ENCODE peak calls at places on chromosomes 7 and 10, in four cellular contexts. U is H9, O is Peyer's patch, W is fibroblast of lung. V is an unnamed sample. For H3K4me1, the result is how much of the 10 kb centered on the place peaks cover.

GRCh38 chr10:76717141-76717540 is 920.5 kb downstream of the KCNMA1 start:
- DNase-seq in W (peak), O (no peak), U (no peak), V (no peak)

GRCh38 chr7:158698657-158699195 is 5.9 kb downstream of the NCAPG2 start:
- DNase-seq in W (no peak), O (no peak), U (no peak), V (no peak)

GRCh38 chr7:108122181-108122580 is 8.0 kb downstream of the LAMB4 start:
- DNase-seq in O (no peak), U (no peak), W (no peak), V (no peak)

GRCh38 chr10:103580422-103580821 is 86.9 kb downstream of the NEURL1 start:
- DNase-seq in O (no peak), W (no peak), U (no peak), V (no peak)

GRCh38 chr10:79488870-79489269 is 23.5 kb upstream of the EIF5AL1 start:
- DNase-seq in W (no peak), O (no peak), U (peak), V (no peak)

GRCh38 chr7:35519971-35520809 is 174.7 kb downstream of the HERPUD2 start:
- DNase-seq in W (peak), O (peak), U (peak), V (peak)

GRCh38 chr10:12533151-12533550 is 183.8 kb downstream of the CAMK1D start:
- DNase-seq in O (no peak), W (peak), U (no peak), V (no peak)

GRCh38 chr7:13731643-13732042 is 257.8 kb downstream of the ETV1 start:
- DNase-seq in U (no peak), W (peak), O (no peak), V (no peak)

GRCh38 chr10:132654121-132654571 is 116.6 kb downstream of the INPP5A start:
- DNase-seq in U (no peak), W (no peak), O (no peak), V (no peak)

GRCh38 chr10:77643795-77644468 is 6.3 kb upstream of the KCNMA1 start:
- DNase-seq in W (peak), O (peak), U (peak), V (peak)

GRCh38 chr10:7233259-7233991 is 177.4 kb downstream of the SFMBT2 start:
- DNase-seq in O (no peak), W (no peak), U (no peak), V (no peak)

GRCh38 chr7:7489546-7489945 is 46.1 kb downstream of the COL28A1 start:
- DNase-seq in O (no peak), W (no peak), U (no peak), V (no peak)

GRCh38 chr10:76902949-76903348 is 734.7 kb downstream of the KCNMA1 start:
- DNase-seq in U (peak), O (no peak), W (no peak), V (no peak)

GRCh38 chr7:117731455-117731854 is 141.8 kb downstream of the CTTNBP2 start:
- DNase-seq in W (no peak), U (no peak), O (no peak), V (no peak)

GRCh38 chr10:48523820-48524758 is 80.8 kb downstream of the ARHGAP22 start:
- DNase-seq in W (no peak), U (peak), O (no peak), V (no peak)

DNA sequence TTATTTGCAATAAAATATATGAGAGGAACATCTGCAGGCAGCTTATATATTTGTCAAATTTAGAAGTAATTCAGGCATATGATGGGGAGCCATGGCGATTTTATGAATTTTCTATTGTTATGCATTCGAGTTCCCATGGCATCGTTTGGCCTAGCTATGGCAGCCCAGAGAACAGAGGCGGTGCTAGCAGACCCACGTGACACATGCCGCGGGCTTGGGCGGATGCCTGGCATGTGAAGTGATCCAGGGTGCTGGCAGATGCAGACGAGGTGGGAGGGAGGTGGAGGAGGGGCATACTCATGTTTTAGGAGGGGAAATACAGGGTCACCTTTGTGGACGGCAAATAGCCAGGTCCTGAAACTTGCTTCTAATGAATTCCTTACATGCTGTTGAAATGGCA is 560.0 kb upstream of the GALNT17 start:
- DNase-seq in U (no peak), W (no peak), O (no peak), V (no peak)
- H3K4me1 ChIP-seq in U (under half), W (under half), O (under half), V (under half)

GRCh38 chr10:71213127-71213616 is 802 bp downstream of the UNC5B start:
- DNase-seq in U (peak), W (peak), O (peak), V (no peak)
- H3K27ac ChIP-seq in U (no peak), W (peak), O (peak), V (no peak)

DNA sequence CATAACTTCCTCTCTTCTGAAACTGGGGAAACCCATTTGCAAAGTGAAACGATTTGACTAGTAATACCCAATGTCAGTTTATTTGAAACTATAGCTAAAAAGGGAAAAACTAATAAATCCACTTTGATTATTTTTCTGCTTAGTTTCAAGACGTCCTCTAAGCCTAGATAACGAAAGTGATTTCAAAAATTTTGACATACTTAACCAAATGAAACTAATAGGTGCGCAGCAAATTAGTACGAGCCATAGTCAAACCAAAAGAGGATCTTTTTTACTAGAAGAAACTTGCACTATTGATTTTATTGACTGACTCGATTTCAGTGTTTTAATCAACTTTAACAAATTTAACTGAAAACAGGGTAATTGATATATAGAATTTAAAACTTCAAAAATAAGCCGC is 9.9 kb upstream of the SP8 start:
- DNase-seq in U (no peak), W (no peak), O (no peak), V (no peak)
- H3K4me1 ChIP-seq in U (under half), W (under half), O (under half), V (under half)

DNA sequence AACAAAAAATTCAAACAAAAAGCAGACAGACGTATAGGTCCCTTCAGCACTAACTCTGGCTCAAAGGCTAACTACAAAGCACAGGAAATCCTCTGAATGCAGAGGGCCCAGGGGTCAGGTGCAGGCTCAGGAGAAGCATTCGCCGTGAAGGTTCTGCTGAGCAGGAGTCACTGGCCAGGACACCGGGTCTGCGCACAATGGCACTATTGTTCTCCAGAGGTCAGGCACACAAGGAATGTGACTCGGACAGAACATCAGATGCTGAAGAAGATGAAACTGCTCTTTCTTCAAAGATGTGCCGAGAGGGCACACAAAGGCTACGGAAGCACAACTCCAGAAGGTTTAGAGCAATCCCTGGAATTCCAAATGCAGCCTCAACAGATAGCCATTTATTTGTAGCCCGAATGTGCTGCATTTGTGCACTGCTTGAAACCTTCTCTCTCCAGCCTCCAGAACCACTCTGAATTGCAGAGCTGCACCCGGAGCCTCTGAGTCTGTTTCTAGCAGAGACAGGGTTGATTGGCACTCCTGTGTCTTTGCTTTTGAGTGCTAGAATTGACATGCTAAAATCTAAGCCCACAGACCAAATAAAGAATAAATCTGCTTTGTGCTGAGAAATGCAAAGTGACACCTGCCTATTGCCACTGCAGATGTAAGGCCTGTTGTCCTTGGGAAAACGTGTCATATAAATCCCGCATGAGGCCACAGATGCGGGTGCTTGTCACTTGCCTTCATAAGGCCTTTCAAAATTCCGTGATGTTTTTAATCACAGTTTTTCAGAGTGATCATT is 85.4 kb upstream of the AFAP1L2 start:
- DNase-seq in W (peak), U (peak), O (no peak), V (no peak)
- H3K27ac ChIP-seq in W (no peak), U (no peak), O (no peak), V (no peak)

DNA sequence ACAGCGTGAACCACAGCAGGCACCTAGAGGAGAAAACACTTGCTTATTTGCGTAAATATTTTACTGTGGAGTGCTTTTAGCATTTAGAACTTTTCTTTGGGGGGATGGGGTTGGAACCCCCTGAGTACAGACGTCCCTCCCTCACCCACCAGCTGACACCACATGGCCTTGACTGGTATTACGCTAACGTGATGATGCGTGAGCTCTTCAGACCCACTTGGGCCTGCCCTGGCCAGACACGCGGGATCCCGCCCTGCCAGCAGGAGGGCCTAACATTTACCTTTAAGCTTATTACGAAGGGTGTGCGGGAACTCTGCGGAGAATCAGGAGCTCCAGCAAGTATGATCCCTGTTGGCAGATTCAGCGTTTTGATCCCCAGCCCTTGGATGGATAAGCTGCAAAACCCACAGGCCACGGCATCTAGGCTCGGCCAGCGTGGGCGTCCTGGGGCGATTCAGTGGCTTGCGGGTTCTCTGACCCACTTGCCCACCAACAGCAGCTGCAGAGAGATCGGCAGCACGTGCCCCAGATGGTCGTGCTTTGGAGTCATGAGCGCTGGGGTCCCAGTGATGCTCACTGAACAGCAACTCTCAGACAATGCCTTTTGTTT is 545.5 kb upstream of the FOXK1 start:
- DNase-seq in U (no peak), O (no peak), W (no peak), V (no peak)
- H3K4me1 ChIP-seq in U (under half), O (under half), W (under half), V (under half)

DNA sequence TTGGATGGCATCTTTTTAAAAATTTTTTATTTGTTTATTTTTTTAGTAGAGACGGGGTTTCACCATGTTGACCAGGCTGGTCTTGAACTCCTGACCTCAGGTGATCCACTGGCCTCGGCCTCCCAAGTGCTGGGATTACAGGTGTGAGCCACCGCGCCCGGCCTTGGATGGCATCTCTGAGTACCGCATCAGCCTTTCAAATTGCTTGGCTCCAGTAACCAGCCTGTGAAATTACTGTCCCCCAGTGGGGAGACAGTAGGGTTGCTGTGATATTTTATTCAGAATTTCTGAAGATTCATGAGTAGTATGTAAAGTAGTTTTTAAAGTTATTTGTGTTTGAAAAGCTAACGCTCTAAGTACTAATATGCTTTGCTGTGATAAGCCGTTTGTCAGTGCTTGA is 1.2 kb downstream of the NUB1 start:
- DNase-seq in O (no peak), U (no peak), W (no peak), V (no peak)
- H3K27ac ChIP-seq in O (peak), U (no peak), W (peak), V (peak)

V was measured in CD8-positive, alpha-beta memory T cell.